ENCODE peak calls at places on chromosomes 7 and 10, in seven cellular contexts. C is stomach, D is A549, O is ovary, G is transverse colon, F is GM12878, N is suprapubic skin. H is an unnamed sample.

GRCh38 chr7:66847879-66848810 is 72.9 kb upstream of the TMEM248 start:
- DNase-seq in N (peak), C (no peak), F (no peak), G (no peak), D (peak), O (no peak), H (no peak)

GRCh38 chr7:101820703-101821102 is 3.3 kb downstream of the CUX1 start:
- DNase-seq in N (no peak), G (no peak), F (no peak), D (no peak), C (no peak), O (no peak), H (peak)

GRCh38 chr7:27151341-27151944 is 940 bp downstream of the HOXA3 start:
- DNase-seq in D (no peak), N (no peak), G (no peak), C (no peak), O (peak), F (no peak), H (peak)

GRCh38 chr10:13636776-13637175 is 50.0 kb downstream of the PRPF18 start:
- DNase-seq in G (no peak), C (no peak), D (no peak), F (no peak), N (no peak), O (no peak), H (no peak)

GRCh38 chr7:31744294-31744874 is 57.4 kb downstream of the PPP1R17 start:
- DNase-seq in C (peak), G (peak), F (peak), O (peak), D (peak), N (no peak), H (peak)

GRCh38 chr10:95864906-95865813 is 42.6 kb upstream of the CC2D2B start:
- DNase-seq in C (no peak), G (peak), F (peak), D (peak), N (no peak), O (no peak), H (no peak)

GRCh38 chr7:108569381-108570145 is at the start of the genes DNAJB9 and THAP5:
- DNase-seq in C (peak), D (peak), F (peak), O (peak), N (peak), G (peak), H (peak)

GRCh38 chr7:148699024-148699771 is 495 bp downstream of the CUL1 start:
- DNase-seq in F (no peak), D (peak), N (peak), O (peak), G (peak), C (peak), H (peak)

GRCh38 chr10:58508316-58508715 is 4.4 kb upstream of the BICC1 start:
- DNase-seq in G (no peak), F (no peak), O (no peak), C (no peak), D (no peak), N (no peak), H (no peak)

GRCh38 chr7:90425376-90425775 is 22.1 kb downstream of the CLDN12 start:
- DNase-seq in O (no peak), C (no peak), N (no peak), F (no peak), D (peak), G (no peak), H (no peak)

GRCh38 chr7:47580175-47580701 is 1.7 kb downstream of the TNS3 start:
- DNase-seq in F (no peak), O (peak), G (peak), D (peak), N (no peak), C (peak), H (no peak)

GRCh38 chr10:43427166-43427825 is 9.6 kb upstream of the ZNF487 start:
- DNase-seq in C (no peak), N (no peak), D (no peak), G (no peak), F (no peak), O (no peak), H (peak)

GRCh38 chr10:78479467-78479866 is 445.8 kb downstream of the RPS24 start:
- DNase-seq in G (no peak), C (no peak), O (no peak), D (no peak), F (no peak), N (no peak), H (no peak)

GRCh38 chr7:20197837-20198236 is 19.3 kb downstream of the MACC1 start:
- DNase-seq in F (no peak), D (peak), G (no peak), N (no peak), O (no peak), C (no peak), H (no peak)

GRCh38 chr10:122362621-122363020 is 11.9 kb upstream of the PLEKHA1 start:
- DNase-seq in O (no peak), D (no peak), C (no peak), G (no peak), F (no peak), N (no peak), H (no peak)

GRCh38 chr10:99450624-99451498 is 20.4 kb upstream of the GOT1 start:
- DNase-seq in D (no peak), C (no peak), G (no peak), F (no peak), N (no peak), O (peak), H (no peak)

GRCh38 chr7:26657139-26657753 is 207.1 kb downstream of the SKAP2 start:
- DNase-seq in D (no peak), C (no peak), G (no peak), N (no peak), O (no peak), F (no peak), H (no peak)

GRCh38 chr7:101542527-101543241 is 86.4 kb downstream of the MYL10 start:
- DNase-seq in N (no peak), D (peak), F (peak), O (peak), G (peak), C (peak), H (no peak)

GRCh38 chr7:151278949-151279348 is 30.5 kb upstream of the SMARCD3 start:
- DNase-seq in G (no peak), O (no peak), F (no peak), D (no peak), N (no peak), C (no peak), H (no peak)

GRCh38 chr7:149093228-149093627 is 2.7 kb upstream of the ZNF786 start:
- DNase-seq in O (no peak), N (no peak), G (no peak), C (no peak), D (no peak), F (no peak), H (no peak)

GRCh38 chr7:1829111-1829510 is 159.0 kb downstream of the ELFN1 start:
- DNase-seq in F (no peak), D (no peak), G (no peak), N (no peak), C (no peak), O (no peak), H (peak)

GRCh38 chr7:44051611-44052220 is 7.2 kb downstream of the DBNL start:
- DNase-seq in D (no peak), N (peak), F (no peak), G (no peak), O (no peak), C (no peak), H (no peak)

GRCh38 chr7:143003393-143004051 is 23.4 kb downstream of the OR9A2 start:
- DNase-seq in G (no peak), O (no peak), D (peak), N (no peak), C (no peak), F (peak), H (no peak)

GRCh38 chr7:47799529-47799928 is 148.7 kb downstream of the PKD1L1 start:
- DNase-seq in N (no peak), D (no peak), F (no peak), G (no peak), C (no peak), O (no peak), H (no peak)

GRCh38 chr10:1057106-1057657 is 997 bp downstream of the WDR37 start:
- DNase-seq in C (no peak), O (no peak), D (no peak), F (no peak), N (no peak), G (no peak), H (no peak)

GRCh38 chr10:68550747-68551411 is 9.3 kb upstream of the TET1 start:
- DNase-seq in F (no peak), N (no peak), G (peak), O (peak), D (peak), C (peak), H (no peak)

GRCh38 chr10:60171436-60172013 is 218.2 kb downstream of the ANK3 start:
- DNase-seq in C (no peak), F (no peak), D (peak), N (no peak), O (no peak), G (no peak), H (no peak)

GRCh38 chr10:103413540-103413939 is 17.1 kb downstream of the PDCD11 start:
- DNase-seq in D (no peak), C (no peak), N (no peak), G (no peak), O (no peak), F (no peak), H (no peak)

GRCh38 chr10:26881600-26882331 is 21.0 kb upstream of the ABI1 start:
- DNase-seq in C (no peak), D (peak), O (no peak), F (no peak), G (no peak), N (no peak), H (no peak)

GRCh38 chr10:84333864-84334451 is 5.6 kb downstream of the CCSER2 start:
- DNase-seq in F (no peak), C (no peak), G (no peak), D (no peak), O (no peak), N (no peak), H (no peak)

GRCh38 chr10:22435650-22436049 is 90.4 kb downstream of the SPAG6 start:
- DNase-seq in D (no peak), O (no peak), F (no peak), G (peak), N (no peak), C (no peak), H (no peak)

GRCh38 chr7:110801502-110801901 is 289.4 kb upstream of the LRRN3 start:
- DNase-seq in N (no peak), F (peak), D (no peak), G (no peak), O (no peak), C (no peak), H (no peak)

GRCh38 chr7:106766551-106766950 is 98.5 kb upstream of the PIK3CG start:
- DNase-seq in G (no peak), F (no peak), O (no peak), C (no peak), N (no peak), D (no peak), H (no peak)

GRCh38 chr7:18369011-18369410 is 126.5 kb upstream of the HDAC9 start:
- DNase-seq in O (no peak), D (no peak), C (no peak), N (no peak), F (no peak), G (no peak), H (no peak)
- TF ChIP-seq EP300 in O (no peak), D (no peak), C (no peak), N (no peak), F (no peak), G (no peak), H (no peak)

GRCh38 chr7:10648289-10648688 is 325.4 kb upstream of the PHF14 start:
- DNase-seq in D (no peak), N (no peak), F (no peak), O (no peak), C (no peak), G (no peak), H (no peak)

GRCh38 chr7:10646249-10646648 is 327.4 kb upstream of the PHF14 start:
- DNase-seq in O (no peak), C (no peak), N (no peak), F (no peak), G (no peak), D (no peak), H (no peak)

GRCh38 chr7:10643545-10643944 is 330.1 kb upstream of the PHF14 start:
- DNase-seq in G (no peak), D (no peak), C (no peak), O (no peak), F (no peak), N (no peak), H (no peak)

DNA sequence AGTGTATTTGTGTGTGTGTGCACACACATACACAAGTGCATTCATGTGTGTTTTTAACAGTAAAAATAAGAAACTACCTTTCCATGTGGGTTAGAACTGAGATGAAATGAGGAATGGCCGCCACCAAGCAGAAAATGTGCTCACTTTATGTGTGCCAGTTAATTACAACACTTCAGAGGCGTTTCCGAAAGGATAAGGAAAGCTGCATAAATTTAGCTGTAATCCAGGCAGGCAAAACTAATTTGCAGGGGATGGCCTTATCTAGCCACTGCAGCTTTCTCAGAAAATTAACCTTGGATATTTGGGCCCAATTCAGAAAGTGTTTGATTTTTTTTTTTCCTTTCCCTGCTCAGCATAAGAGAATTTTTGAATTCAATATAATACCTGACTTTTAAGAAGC is 328.8 kb upstream of the PHF14 start:
- DNase-seq in C (no peak), N (no peak), G (no peak), D (no peak), O (no peak), F (no peak), H (no peak)
- TF ChIP-seq EP300 in C (no peak), N (no peak), G (no peak), D (no peak), O (no peak), F (no peak), H (no peak)

DNA sequence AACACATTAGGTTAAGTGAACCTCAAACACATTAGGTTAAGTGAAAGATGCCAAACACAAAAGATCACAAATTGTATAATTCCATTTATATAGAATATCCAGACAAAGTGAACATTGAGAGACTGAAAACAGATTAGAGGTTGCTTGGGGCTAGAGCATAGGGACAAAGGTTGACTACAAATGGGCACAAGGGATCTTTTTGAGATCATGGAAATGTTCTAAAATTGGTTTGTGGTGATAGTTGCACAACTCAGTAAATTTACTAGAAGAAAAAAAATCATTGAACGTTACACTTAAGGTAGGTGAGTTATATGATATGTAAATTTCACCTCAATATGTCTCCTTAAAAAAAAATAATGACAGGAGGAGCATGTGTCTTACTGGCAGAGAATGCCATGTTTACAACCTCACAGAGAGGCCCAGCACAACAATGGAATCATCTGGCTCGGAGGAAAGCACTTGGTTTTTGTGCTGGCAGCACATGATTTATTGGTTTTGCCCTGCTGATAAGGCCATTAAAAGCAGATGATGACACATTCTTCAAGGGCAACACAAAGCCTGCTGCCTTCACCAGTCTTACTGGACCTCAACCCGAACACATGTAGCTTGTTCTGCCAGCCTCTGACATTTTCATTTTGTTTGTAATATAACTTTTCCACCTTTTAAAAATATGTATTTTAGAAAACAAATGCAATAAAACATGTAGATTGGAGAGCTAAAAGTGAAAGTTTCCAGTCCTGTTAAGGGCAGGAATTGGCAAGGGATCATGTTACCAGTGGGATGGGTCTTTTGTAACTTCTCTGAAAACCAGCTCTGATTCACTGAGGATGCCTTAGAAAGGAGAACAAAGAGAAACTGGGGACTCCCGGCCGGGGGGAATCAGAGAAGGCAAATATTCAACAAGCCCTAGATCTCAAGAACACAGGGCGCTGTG is 11.9 kb upstream of the LMOD2 start:
- DNase-seq in N (no peak), G (no peak), C (no peak), F (no peak), O (peak), D (peak), H (no peak)
- TF ChIP-seq EP300 in N (no peak), G (no peak), C (no peak), F (no peak), O (no peak), D (no peak), H (no peak)

DNA sequence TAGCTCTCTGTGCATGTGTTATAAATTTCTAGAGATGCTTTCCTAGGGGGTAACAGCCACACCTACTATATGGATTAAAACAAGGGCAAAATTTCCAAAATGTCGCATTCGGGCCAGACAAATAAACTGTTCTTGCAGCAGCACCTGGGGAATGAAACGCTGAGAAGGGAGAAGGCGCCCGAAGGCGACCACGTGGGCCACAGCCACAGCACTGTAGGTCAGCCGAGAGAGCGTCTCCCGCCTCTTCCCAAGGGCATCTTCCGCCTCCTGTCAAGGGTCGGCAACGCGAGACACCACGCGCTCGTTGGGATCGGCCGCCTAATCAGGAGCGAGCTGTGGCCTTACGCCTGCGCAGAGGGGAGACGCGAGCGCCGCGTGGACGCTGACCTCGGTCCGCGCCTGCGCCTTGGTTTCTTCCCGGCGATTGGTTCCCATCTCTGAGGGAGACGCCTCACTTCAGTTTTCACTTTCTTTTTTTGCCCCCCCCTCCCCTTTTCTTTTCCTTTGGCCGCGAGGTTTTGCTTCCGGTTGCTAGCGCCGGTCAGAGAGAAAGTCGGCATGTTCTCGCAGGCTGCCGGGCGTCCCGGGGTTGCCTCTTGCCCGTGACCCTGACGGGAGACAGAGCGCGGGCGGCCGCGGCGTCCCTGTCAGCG is at the start of gene TASOR2:
- DNase-seq in O (peak), G (peak), C (peak), D (peak), F (peak), N (peak), H (peak)
- TF ChIP-seq EP300 in O (no peak), G (no peak), C (no peak), D (no peak), F (no peak), N (no peak), H (no peak)

GRCh38 chr10:11539191-11539868 is 72.1 kb downstream of the USP6NL start:
- DNase-seq in O (no peak), D (no peak), G (no peak), C (no peak), F (no peak), N (no peak), H (no peak)
- TF ChIP-seq EP300 in O (no peak), D (no peak), G (no peak), C (no peak), F (no peak), N (no peak), H (no peak)

DNA sequence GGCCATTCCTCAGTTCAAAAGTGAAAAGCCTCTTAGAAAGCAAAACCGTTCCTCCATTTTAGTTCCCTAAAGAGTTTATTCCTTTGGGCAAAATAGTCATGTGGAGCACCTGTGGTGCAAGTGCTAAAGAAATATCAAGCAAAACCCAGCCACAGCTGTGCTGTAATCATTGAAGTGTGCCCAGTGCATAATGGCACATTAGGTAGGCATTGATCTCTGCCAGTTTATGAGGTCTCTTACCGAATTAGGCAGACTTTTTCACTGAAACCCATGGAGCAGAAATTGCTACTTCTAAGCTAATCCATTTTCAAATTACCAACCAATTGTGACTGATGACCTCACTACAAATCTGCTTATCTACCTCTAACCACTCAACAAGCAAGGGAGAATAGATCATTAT is 97.2 kb upstream of the SEMA3A start:
- DNase-seq in N (no peak), G (no peak), F (no peak), O (no peak), D (no peak), C (no peak), H (no peak)
- TF ChIP-seq EP300 in N (no peak), G (no peak), F (no peak), O (no peak), D (no peak), C (no peak), H (no peak)

DNA sequence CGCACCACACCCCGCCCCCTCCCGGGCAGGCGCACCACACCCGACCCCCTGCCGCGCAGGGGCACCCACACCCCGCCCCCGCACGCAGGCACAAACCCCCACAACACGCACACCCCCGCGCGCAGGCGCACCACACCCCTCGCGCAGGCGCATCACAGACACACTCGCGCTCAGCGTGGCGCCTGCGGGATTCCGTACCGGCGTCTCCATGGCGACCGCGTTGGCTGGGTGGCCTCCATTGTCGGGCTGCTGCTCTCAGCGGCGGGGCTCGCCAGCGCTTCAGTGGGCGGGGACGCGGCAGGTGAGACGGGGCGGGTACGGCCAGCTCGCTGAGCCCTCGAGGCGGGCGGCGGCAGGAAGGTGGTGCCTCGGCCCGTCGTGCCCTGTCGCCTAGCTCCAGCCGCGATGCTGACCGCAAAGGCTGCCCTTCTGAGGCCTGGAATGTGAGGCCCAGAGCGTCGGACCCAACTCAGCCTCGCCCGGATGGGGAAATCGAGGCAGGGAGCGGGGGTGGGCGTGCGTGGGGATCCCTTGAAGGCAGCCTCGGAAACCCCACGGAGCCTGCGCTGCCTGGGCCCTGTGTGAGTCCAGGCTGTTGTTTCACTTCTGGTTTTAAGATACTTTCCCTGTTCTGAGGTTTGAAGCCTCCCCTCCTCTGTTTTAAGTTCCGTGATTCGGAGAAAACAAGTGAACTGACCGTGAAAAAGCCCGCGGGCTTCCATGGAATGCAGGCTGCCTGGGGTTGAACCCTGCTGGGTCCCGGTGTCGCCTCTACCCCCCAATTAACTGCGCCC is at the start of gene LRRC27:
- DNase-seq in N (peak), D (peak), O (peak), G (peak), F (peak), C (peak), H (peak)
- TF ChIP-seq EP300 in N (no peak), D (no peak), O (no peak), G (no peak), F (no peak), C (no peak), H (peak)